ENCODE peak calls at places on chromosomes 5 and 9, in five cellular contexts. R, O, D, M and X are unnamed samples.

GRCh38 chr9:69086312-69086711 is 50.8 kb downstream of the FXN start:
- DNase-seq in D (no peak), R (no peak), O (no peak), M (no peak), X (no peak)

GRCh38 chr9:76109953-76110352 is 219.5 kb downstream of the PCSK5 start:
- DNase-seq in R (no peak), M (peak), D (no peak), O (peak), X (peak)

GRCh38 chr9:93577045-93577939 is 908 bp downstream of the PHF2 start:
- DNase-seq in O (no peak), R (peak), D (no peak), M (no peak), X (peak)

GRCh38 chr9:35044071-35044470 is 28.4 kb downstream of the VCP start:
- DNase-seq in R (no peak), M (peak), D (no peak), O (no peak), X (no peak)

GRCh38 chr5:174581483-174581882 is 142.9 kb upstream of the MSX2 start:
- DNase-seq in R (no peak), D (no peak), M (no peak), O (no peak), X (no peak)

GRCh38 chr5:177371120-177371537 is 13.1 kb upstream of the SLC34A1 start:
- DNase-seq in M (no peak), R (no peak), D (no peak), O (no peak), X (no peak)

GRCh38 chr5:17302590-17302989 is 85.2 kb downstream of the BASP1 start:
- DNase-seq in R (no peak), D (no peak), O (no peak), M (no peak), X (peak)

GRCh38 chr5:69517763-69518212 is 25.2 kb downstream of the OCLN start:
- DNase-seq in O (peak), R (no peak), M (peak), D (no peak), X (peak)

GRCh38 chr9:82320566-82320965 is 332.0 kb downstream of the SPATA31D1 start:
- DNase-seq in M (peak), O (peak), R (no peak), D (no peak), X (no peak)

GRCh38 chr5:13478831-13479465 is 465.5 kb downstream of the DNAH5 start:
- DNase-seq in D (no peak), O (peak), M (peak), R (no peak), X (peak)

GRCh38 chr5:170164921-170165320 is 59.2 kb downstream of the FOXI1 start:
- DNase-seq in R (no peak), M (no peak), D (no peak), O (no peak), X (no peak)

GRCh38 chr9:108469654-108470053 is 386.1 kb downstream of the ACTL7B start:
- DNase-seq in R (no peak), M (peak), D (no peak), O (peak), X (peak)

GRCh38 chr5:167802755-167803431 is 488.6 kb upstream of the WWC1 start:
- DNase-seq in R (no peak), O (no peak), D (no peak), M (peak), X (no peak)

GRCh38 chr9:73470766-73471165 is 319.1 kb downstream of the ANXA1 start:
- DNase-seq in O (no peak), D (no peak), M (no peak), R (no peak), X (no peak)